ENCODE peak calls at places on chromosome 2, in four cellular contexts. J, T, I and M are unnamed samples.

GRCh38 chr2:213148572-213149331 is 2.7 kb downstream of the IKZF2 start:
- DNase-seq in J (no peak), T (no peak), I (no peak), M (no peak)

GRCh38 chr2:150544731-150545130 is 57.3 kb upstream of the RND3 start:
- DNase-seq in T (no peak), J (no peak), I (no peak), M (no peak)

GRCh38 chr2:191245046-191245868 is at the start of gene MYO1B:
- DNase-seq in I (peak), J (no peak), T (peak), M (peak)

GRCh38 chr2:153230977-153231376 is 247.6 kb downstream of the RPRM start:
- DNase-seq in I (no peak), J (no peak), T (no peak), M (no peak)

GRCh38 chr2:6975988-6976387 is 58.8 kb downstream of the RNF144A start:
- DNase-seq in I (peak), J (no peak), T (no peak), M (no peak)

GRCh38 chr2:113282747-113283533 is 4.2 kb upstream of the PAX8 start:
- DNase-seq in J (no peak), I (peak), T (peak), M (no peak)

GRCh38 chr2:23286765-23287155 is 98.2 kb upstream of the KLHL29 start:
- DNase-seq in T (no peak), J (no peak), I (no peak), M (no peak)

GRCh38 chr2:208074610-208075356 is 49.5 kb upstream of the PLEKHM3 start:
- DNase-seq in J (no peak), I (no peak), T (no peak), M (no peak)

GRCh38 chr2:234366891-234367290 is 130.0 kb downstream of the ARL4C start:
- DNase-seq in T (no peak), J (no peak), I (no peak), M (no peak)

GRCh38 chr2:140695163-140695562 is 1435.7 kb downstream of the LRP1B start:
- DNase-seq in J (no peak), T (no peak), I (peak), M (no peak)

GRCh38 chr2:226635221-226635620 is 164.4 kb downstream of the IRS1 start:
- DNase-seq in I (no peak), T (no peak), J (no peak), M (no peak)

GRCh38 chr2:109102588-109103233 is 26.3 kb upstream of the SH3RF3 start:
- DNase-seq in T (peak), J (no peak), I (no peak), M (no peak)

GRCh38 chr2:33529771-33530481 is 53.5 kb downstream of the RASGRP3 start:
- DNase-seq in T (no peak), I (no peak), J (peak), M (peak)

GRCh38 chr2:20355131-20355530 is 4.5 kb upstream of the PUM2 start:
- DNase-seq in I (peak), J (no peak), T (no peak), M (no peak)

GRCh38 chr2:15363734-15364133 is 197.4 kb downstream of the NBAS start:
- DNase-seq in I (no peak), J (no peak), T (no peak), M (no peak)

GRCh38 chr2:228649876-228650275 is 468.4 kb upstream of the SPHKAP start:
- DNase-seq in I (no peak), T (no peak), J (no peak), M (no peak)

GRCh38 chr2:231917280-231918088 is 8.7 kb downstream of the NPPC start:
- DNase-seq in T (no peak), I (no peak), J (no peak), M (peak)

GRCh38 chr2:186427970-186428369 is 58.1 kb upstream of the ZC3H15 start:
- DNase-seq in J (no peak), T (no peak), I (peak), M (no peak)

DNA sequence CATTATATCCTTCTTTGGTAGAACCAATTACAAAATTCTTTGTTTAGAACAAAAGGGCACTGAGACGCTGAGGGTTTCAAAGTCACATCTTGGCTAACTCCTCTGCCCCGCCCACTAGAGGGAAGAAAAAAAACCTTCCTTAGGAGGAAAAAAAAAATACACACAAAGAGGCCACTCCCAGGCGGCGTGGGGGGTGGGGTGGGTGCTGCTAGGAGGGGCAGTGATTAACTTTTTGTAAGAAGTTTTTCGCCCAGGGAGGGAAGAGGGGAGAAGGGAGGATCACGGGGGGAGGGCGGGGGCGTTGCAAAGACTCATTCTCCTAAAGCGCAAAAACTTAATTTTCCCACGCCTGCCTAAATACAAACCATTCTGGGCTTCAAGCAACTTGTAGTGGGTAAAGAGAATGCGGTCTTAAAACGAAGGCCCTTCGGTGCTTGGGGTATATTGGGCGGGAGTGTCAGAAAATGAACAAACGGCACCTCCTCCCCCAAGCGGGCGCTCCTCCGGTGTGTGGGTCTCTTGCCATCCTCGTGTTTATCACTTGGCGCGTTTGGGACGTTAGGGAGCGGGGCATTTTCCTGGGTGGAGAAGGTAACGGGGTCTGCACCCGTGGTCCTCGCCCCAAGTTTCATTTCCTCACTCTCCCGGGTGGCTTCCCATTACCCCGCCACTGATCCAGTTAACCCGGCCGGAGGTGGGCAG is 1.7 kb downstream of the CXCR4 start:
- DNase-seq in J (no peak), I (no peak), T (peak), M (no peak)
- TF ChIP-seq CREM in J (no peak), I (no peak), T (no peak), M (no peak)

DNA sequence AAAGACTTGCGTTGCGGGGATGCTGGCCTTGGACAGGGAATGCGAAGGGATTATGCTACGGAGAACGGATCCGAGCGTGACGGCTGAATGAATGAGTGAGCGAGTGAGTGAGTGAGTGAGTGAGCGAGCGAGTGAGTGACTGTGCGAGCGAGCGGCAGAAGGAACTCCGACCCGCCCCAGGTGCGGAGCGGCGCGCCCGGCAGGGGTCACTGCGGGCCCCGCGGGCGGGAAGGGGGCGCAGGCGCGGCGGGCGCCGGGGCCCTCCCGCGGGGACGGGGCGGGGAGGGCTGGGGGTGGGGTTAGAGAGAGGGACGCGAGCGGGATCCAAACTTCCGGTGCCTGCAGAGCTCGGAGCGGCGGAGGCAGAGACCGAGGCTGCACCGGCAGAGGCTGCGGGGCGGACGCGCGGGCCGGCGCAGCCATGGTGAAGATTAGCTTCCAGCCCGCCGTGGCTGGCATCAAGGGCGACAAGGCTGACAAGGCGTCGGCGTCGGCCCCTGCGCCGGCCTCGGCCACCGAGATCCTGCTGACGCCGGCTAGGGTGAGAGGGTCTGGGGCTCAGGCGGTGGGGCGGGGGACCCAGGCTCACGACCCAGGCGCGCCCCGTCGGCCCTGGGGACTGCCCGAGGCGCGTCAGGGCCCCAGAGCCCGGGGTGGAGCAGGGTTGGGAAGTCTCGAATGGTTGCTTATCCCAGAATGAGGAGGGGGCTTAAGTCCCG is at the start of gene ITM2C:
- DNase-seq in J (no peak), T (peak), I (peak), M (peak)
- TF ChIP-seq CREM in J (no peak), T (no peak), I (no peak), M (no peak)

DNA sequence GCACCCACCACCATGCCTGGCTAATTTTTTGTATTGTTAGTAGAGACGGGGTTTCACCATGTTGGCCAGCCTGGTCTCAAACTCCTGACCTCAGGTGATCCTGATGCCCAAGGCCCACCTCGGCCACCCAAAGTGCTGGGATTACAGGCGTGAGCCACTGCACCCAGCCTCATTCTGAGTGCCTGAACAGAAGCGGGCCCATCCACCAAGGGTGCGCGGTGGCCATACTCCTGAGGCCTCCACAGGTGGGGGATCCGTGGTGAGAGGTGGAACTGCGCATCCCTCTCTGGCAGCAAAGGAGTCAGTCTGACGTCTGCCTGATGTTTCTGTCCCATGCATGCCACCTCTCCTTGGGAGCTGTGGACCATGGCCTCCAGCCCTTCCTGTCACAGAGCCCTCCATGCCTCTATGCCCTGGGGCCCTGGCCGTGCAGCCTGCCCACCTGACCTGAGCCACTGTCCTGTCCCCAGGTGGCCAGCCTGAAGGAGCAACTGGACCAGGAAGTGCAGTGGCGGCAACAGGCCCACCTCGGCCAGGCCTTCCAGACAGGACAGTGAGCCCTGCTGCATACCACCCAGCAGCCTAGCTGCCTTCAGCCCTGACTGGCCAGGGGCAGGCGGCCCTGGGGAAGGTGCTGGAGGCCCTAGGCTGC is 7.6 kb upstream of the SNED1 start:
- DNase-seq in J (no peak), I (no peak), T (no peak), M (no peak)
- TF ChIP-seq CREM in J (no peak), I (no peak), T (no peak), M (no peak)

DNA sequence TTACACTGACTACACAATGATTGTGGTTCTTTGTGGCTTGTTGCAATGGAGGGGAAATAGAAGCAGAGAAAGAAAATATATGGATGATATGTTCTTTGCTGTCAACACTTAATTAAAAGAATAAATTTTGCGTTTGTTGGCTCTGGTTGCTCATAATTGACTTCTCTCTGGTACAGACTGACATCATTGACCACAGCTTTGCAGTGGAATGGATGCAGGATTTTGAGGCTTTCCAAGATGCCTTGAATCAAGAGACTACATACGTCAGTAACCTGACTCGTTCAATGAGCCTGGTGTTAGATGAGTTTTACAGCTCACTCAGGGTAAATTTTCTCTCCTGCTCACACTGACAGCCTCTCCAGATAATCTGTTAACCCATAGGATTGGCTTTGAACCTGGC is 9.9 kb downstream of the GPN1 start:
- DNase-seq in I (no peak), T (no peak), J (no peak), M (no peak)
- TF ChIP-seq CREM in I (no peak), T (no peak), J (no peak), M (no peak)

GRCh38 chr2:52861606-52862005 is 906.0 kb upstream of the CHAC2 start:
- DNase-seq in I (no peak), T (no peak), J (no peak), M (no peak)

GRCh38 chr2:52857722-52858121 is 909.9 kb upstream of the CHAC2 start:
- DNase-seq in J (no peak), T (no peak), I (no peak), M (no peak)

GRCh38 chr2:52859065-52859464 is 908.5 kb upstream of the CHAC2 start:
- DNase-seq in J (no peak), I (no peak), T (no peak), M (no peak)

GRCh38 chr2:52862801-52863200 is 904.8 kb upstream of the CHAC2 start:
- DNase-seq in T (no peak), J (no peak), I (no peak), M (no peak)
- TF ChIP-seq CREM in T (no peak), J (no peak), I (no peak), M (no peak)

GRCh38 chr2:180038997-180039396 is 31.9 kb upstream of the CWC22 start:
- DNase-seq in T (no peak), J (no peak), I (no peak), M (no peak)

GRCh38 chr2:180029575-180029974 is 22.5 kb upstream of the CWC22 start:
- DNase-seq in T (no peak), I (no peak), J (no peak), M (no peak)

GRCh38 chr2:180033993-180034894 is 27.1 kb upstream of the CWC22 start:
- DNase-seq in T (peak), J (no peak), I (no peak), M (no peak)
- TF ChIP-seq CREM in T (no peak), J (no peak), I (no peak), M (no peak)